ENCODE peak calls at places on chromosomes 2 and 18, in seven cellular contexts. X, W, N, K, V, A and E are unnamed samples.

GRCh38 chr2:127029652-127030051 is 77.3 kb downstream of the BIN1 start:
- DNase-seq in X (no peak), W (no peak), N (no peak), K (no peak), V (no peak), A (no peak), E (no peak)

GRCh38 chr18:46622999-46623398 is 34.0 kb downstream of the LOXHD1 start:
- DNase-seq in X (no peak), W (no peak), N (peak), K (no peak), V (peak), A (no peak), E (no peak)

GRCh38 chr2:96884299-96885156 is 14.6 kb upstream of the SEMA4C start:
- DNase-seq in X (no peak), W (no peak), N (no peak), K (no peak), V (no peak), A (no peak), E (no peak)

GRCh38 chr2:64558682-64559081 is 34.6 kb downstream of the AFTPH start:
- DNase-seq in X (no peak), W (no peak), N (no peak), K (no peak), V (no peak), A (no peak), E (no peak)

GRCh38 chr2:17869128-17869527 is 9.3 kb upstream of the KCNS3 start:
- DNase-seq in X (no peak), W (no peak), N (peak), K (no peak), V (no peak), A (no peak), E (no peak)

GRCh38 chr2:66170681-66171234 is 264.2 kb upstream of the MEIS1 start:
- DNase-seq in X (no peak), W (no peak), N (peak), K (no peak), V (no peak), A (no peak), E (no peak)

GRCh38 chr2:210955591-210955990 is 399.2 kb downstream of the CPS1 start:
- DNase-seq in X (no peak), W (no peak), N (peak), K (no peak), V (peak), A (no peak), E (no peak)

GRCh38 chr2:20052872-20053281 is 1.4 kb upstream of the LAPTM4A start:
- DNase-seq in X (peak), W (no peak), N (peak), K (no peak), V (peak), A (no peak), E (no peak)

GRCh38 chr2:12718662-12719399 is 2.1 kb downstream of the TRIB2 start:
- DNase-seq in X (no peak), W (peak), N (no peak), K (no peak), V (no peak), A (no peak), E (no peak)

GRCh38 chr18:59718108-59719057 is 21.2 kb upstream of the CCBE1 start:
- DNase-seq in X (no peak), W (no peak), N (peak), K (no peak), V (peak), A (peak), E (peak)

GRCh38 chr2:69766014-69766413 is 24.1 kb downstream of the ANXA4 start:
- DNase-seq in X (no peak), W (no peak), N (no peak), K (no peak), V (no peak), A (no peak), E (no peak)

GRCh38 chr18:59220784-59221765 is 1.1 kb downstream of the GRP start:
- DNase-seq in X (no peak), W (peak), N (no peak), K (no peak), V (no peak), A (no peak), E (no peak)

GRCh38 chr2:86392873-86393272 is 48.3 kb upstream of the KDM3A start:
- DNase-seq in X (no peak), W (no peak), N (no peak), K (no peak), V (no peak), A (no peak), E (no peak)

GRCh38 chr2:74201196-74201595 is 2.8 kb downstream of the MTHFD2 start:
- DNase-seq in X (no peak), W (no peak), N (no peak), K (no peak), V (no peak), A (no peak), E (no peak)

GRCh38 chr2:149645391-149645790 is 57.8 kb upstream of the MMADHC start:
- DNase-seq in X (no peak), W (no peak), N (peak), K (no peak), V (peak), A (no peak), E (peak)

GRCh38 chr2:98787700-98788099 is 56.8 kb upstream of the MGAT4A start:
- DNase-seq in X (no peak), W (no peak), N (no peak), K (no peak), V (no peak), A (no peak), E (no peak)

GRCh38 chr2:31137211-31138036 is 816 bp downstream of the GALNT14 start:
- DNase-seq in X (no peak), W (peak), N (no peak), K (no peak), V (peak), A (no peak), E (no peak)

GRCh38 chr18:28176933-28177827 is at the start of gene CDH2:
- DNase-seq in X (peak), W (peak), N (peak), K (peak), V (peak), A (peak), E (no peak)

GRCh38 chr2:18855027-18855426 is 265.7 kb upstream of the NT5C1B start:
- DNase-seq in X (no peak), W (no peak), N (peak), K (no peak), V (no peak), A (no peak), E (no peak)

GRCh38 chr18:26553943-26554342 is 5.6 kb upstream of the KCTD1 start:
- DNase-seq in X (no peak), W (no peak), N (no peak), K (no peak), V (no peak), A (no peak), E (no peak)

GRCh38 chr18:46291149-46291548 is 187.0 kb downstream of the HAUS1 start:
- DNase-seq in X (no peak), W (no peak), N (no peak), K (no peak), V (no peak), A (no peak), E (no peak)

GRCh38 chr2:109325570-109325969 is 196.6 kb downstream of the SH3RF3 start:
- DNase-seq in X (no peak), W (no peak), N (no peak), K (no peak), V (no peak), A (no peak), E (no peak)
- H3K4me3 ChIP-seq in X (no peak), W (no peak), N (no peak), K (no peak), V (no peak), A (no peak), E (no peak)

DNA sequence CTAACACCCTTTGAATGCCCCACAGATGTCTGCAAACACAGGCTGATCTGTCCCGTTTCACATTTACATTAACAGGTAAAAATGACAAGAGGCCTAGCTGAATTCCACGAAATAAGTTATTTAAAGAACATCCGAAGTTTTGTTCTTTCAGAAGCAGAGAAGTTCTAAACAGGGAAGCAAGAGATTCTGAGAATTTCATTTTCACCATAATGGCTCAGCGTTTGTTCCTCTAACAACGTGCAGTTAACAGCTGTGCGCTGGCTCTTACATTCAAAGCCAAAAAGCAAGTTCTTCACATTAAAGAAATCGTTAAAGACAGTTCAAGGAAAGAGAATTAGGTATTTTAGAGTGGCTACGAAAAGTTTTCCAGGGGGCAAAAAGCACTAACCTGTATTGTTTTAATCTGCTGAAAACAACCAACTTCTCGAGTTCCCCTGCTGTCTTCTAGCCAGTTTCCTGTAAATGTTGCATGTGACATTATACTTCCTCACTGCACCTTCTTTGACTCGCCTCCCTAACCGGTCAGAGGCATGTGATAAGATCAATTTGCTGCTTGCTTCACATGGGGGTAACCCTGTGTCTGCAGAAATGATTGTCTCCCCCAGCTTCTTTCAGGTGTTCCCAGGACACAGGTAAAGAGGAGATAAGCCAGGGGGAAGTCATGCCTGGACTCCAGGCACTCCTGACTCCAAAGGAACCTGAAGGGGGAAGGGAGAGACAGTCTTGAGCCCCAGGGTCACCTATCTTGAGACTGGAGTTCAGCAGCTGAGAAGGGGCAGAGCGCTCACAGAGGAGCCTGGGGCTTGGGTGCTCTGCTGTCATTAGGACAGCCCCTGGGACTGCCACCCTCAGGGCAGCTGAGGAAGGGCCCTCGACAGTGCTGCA is 36.8 kb upstream of the WIPF1 start:
- DNase-seq in X (no peak), W (no peak), N (peak), K (no peak), V (no peak), A (no peak), E (no peak)
- H3K4me3 ChIP-seq in X (peak), W (no peak), N (no peak), K (peak), V (no peak), A (no peak), E (no peak)

GRCh38 chr2:173075056-173075780 is 428 bp upstream of the MAP3K20 start:
- DNase-seq in X (no peak), W (peak), N (no peak), K (no peak), V (no peak), A (no peak), E (no peak)

GRCh38 chr2:173076557-173077345 is 1.1 kb downstream of the MAP3K20 start:
- DNase-seq in X (peak), W (peak), N (peak), K (peak), V (peak), A (peak), E (no peak)

GRCh38 chr2:173075781-173076556 is at the start of gene MAP3K20:
- DNase-seq in X (peak), W (peak), N (peak), K (peak), V (peak), A (peak), E (no peak)

GRCh38 chr2:173079141-173079540 is 3.5 kb downstream of the MAP3K20 start:
- DNase-seq in X (no peak), W (no peak), N (peak), K (no peak), V (no peak), A (no peak), E (no peak)

GRCh38 chr2:173077506-173078177 is 2.0 kb downstream of the MAP3K20 start:
- DNase-seq in X (no peak), W (no peak), N (peak), K (no peak), V (peak), A (no peak), E (no peak)
- H3K4me3 ChIP-seq in X (peak), W (peak), N (peak), K (peak), V (no peak), A (peak), E (peak)

GRCh38 chr2:220619525-220620267 is 952.4 kb downstream of the EPHA4 start:
- DNase-seq in X (peak), W (no peak), N (peak), K (no peak), V (peak), A (no peak), E (peak)
- H3K4me3 ChIP-seq in X (no peak), W (no peak), N (no peak), K (no peak), V (no peak), A (no peak), E (no peak)

GRCh38 chr18:74171910-74172606 is 23.7 kb downstream of the TIMM21 start:
- DNase-seq in X (no peak), W (no peak), N (no peak), K (no peak), V (no peak), A (no peak), E (no peak)
- H3K4me3 ChIP-seq in X (peak), W (no peak), N (peak), K (no peak), V (no peak), A (no peak), E (no peak)